ENCODE peak calls at places on chromosomes 2 and 18, in five cellular contexts. R is ovary; K is CD4-positive, alpha-beta T cell; Q is A673; J is brain microvascular endothelial cell. Z is an unnamed sample. For H3K27me3, the result is how much of the 10 kb centered on the place peaks cover.

GRCh38 chr2:46850742-46851141 is 64.9 kb downstream of the MCFD2 start:
- DNase-seq in R (peak), K (no peak), Q (no peak), J (peak), Z (no peak)

GRCh38 chr2:69271831-69272257 is 115.2 kb downstream of the GFPT1 start:
- DNase-seq in R (no peak), K (no peak), Q (no peak), J (no peak), Z (no peak)

GRCh38 chr2:74985983-74986382 is 27.5 kb downstream of the POLE4 start:
- DNase-seq in R (no peak), K (no peak), Q (no peak), J (no peak), Z (no peak)

GRCh38 chr2:58640042-58640441 is 398.9 kb upstream of the FANCL start:
- DNase-seq in R (no peak), K (no peak), Q (no peak), J (no peak), Z (no peak)

GRCh38 chr18:26089247-26090129 is 925 bp downstream of the SS18 start:
- DNase-seq in R (no peak), K (no peak), Q (peak), J (peak), Z (no peak)

GRCh38 chr2:5473596-5473995 is 218.6 kb upstream of the SOX11 start:
- DNase-seq in R (no peak), K (no peak), Q (no peak), J (no peak), Z (no peak)

GRCh38 chr2:181036848-181037603 is 56.6 kb downstream of the UBE2E3 start:
- DNase-seq in R (no peak), K (no peak), Q (no peak), J (peak), Z (no peak)

GRCh38 chr2:63159262-63159661 is 108.6 kb downstream of the OTX1 start:
- DNase-seq in R (no peak), K (no peak), Q (no peak), J (no peak), Z (no peak)

GRCh38 chr18:50559750-50560680 is at the start of gene MAPK4:
- DNase-seq in R (peak), K (no peak), Q (peak), J (no peak), Z (no peak)

GRCh38 chr2:10355471-10356458 is 53.1 kb downstream of the HPCAL1 start:
- DNase-seq in R (no peak), K (no peak), Q (no peak), J (no peak), Z (no peak)

GRCh38 chr18:63097198-63097597 is 222.4 kb downstream of the BCL2 start:
- DNase-seq in R (no peak), K (no peak), Q (peak), J (no peak), Z (no peak)

GRCh38 chr18:36411745-36412168 is 114.2 kb downstream of the FHOD3 start:
- DNase-seq in R (no peak), K (no peak), Q (peak), J (peak), Z (no peak)

GRCh38 chr2:5694016-5694690 is 2.0 kb downstream of the SOX11 start:
- DNase-seq in R (no peak), K (no peak), Q (peak), J (no peak), Z (no peak)

GRCh38 chr2:164190700-164191099 is 430.6 kb downstream of the GRB14 start:
- DNase-seq in R (no peak), K (no peak), Q (no peak), J (no peak), Z (no peak)

GRCh38 chr2:117786520-117786919 is 28.0 kb upstream of the DDX18 start:
- DNase-seq in R (no peak), K (no peak), Q (no peak), J (no peak), Z (no peak)
- H3K27ac ChIP-seq in R (no peak), K (no peak), Q (no peak), J (no peak), Z (no peak)

DNA sequence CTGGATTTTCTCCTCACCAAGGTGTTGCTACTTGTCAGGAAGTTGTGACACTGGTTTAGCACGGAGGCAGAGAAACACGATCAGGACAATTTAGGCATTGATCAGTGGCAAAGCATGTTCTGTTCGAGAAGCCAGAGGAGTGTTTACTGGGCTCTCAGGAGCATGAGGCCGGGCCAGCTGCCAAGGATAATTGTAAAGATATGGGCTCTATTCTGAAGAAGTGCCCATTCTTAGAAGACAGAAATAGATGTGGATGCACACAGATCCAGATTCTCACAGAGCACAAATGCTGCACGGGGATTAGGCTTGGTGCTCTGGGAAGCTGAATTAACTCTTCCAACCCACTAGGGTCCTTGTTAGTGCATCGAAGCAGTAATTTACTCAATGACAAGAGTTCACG is 16.2 kb downstream of the AFF3 start:
- DNase-seq in R (no peak), K (no peak), Q (no peak), J (peak), Z (no peak)
- H3K27me3 ChIP-seq in R (under half), K (under half), Q (under half), J (under half), Z (under half)

DNA sequence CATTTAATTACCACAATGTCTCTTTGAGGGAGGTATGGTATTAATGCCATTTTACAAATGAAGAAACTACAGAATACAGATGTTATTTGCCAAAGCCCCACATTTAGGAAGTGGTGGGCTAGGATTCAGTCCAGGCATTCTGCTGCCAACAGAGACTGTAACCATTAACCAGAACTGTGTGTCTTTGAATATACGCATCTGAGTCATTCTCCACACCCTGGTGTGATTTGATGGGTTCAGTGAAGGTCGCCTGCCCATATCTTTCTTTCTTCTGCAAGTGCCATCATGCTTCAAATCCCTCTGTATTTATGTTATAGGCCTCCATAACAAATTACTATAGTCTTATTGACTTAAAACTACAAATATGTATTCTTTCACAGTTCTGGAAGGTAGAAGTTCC is 479.0 kb upstream of the DCC start:
- DNase-seq in R (no peak), K (no peak), Q (no peak), J (no peak), Z (no peak)
- H3K27ac ChIP-seq in R (no peak), K (no peak), Q (no peak), J (no peak), Z (no peak)

GRCh38 chr18:10557085-10557677 is 31.4 kb downstream of the NAPG start:
- DNase-seq in R (no peak), K (no peak), Q (no peak), J (no peak), Z (no peak)

GRCh38 chr18:10558243-10558966 is 32.6 kb downstream of the NAPG start:
- DNase-seq in R (no peak), K (no peak), Q (no peak), J (no peak), Z (no peak)

GRCh38 chr18:10560457-10561045 is 34.7 kb downstream of the NAPG start:
- DNase-seq in R (peak), K (peak), Q (peak), J (peak), Z (peak)

GRCh38 chr18:10558967-10559298 is 33.1 kb downstream of the NAPG start:
- DNase-seq in R (no peak), K (no peak), Q (no peak), J (no peak), Z (no peak)

GRCh38 chr18:10559566-10560456 is 34.0 kb downstream of the NAPG start:
- DNase-seq in R (no peak), K (no peak), Q (peak), J (no peak), Z (no peak)
- H3K27me3 ChIP-seq in R (under half), K (under half), Q (under half), J (under half), Z (under half)

DNA sequence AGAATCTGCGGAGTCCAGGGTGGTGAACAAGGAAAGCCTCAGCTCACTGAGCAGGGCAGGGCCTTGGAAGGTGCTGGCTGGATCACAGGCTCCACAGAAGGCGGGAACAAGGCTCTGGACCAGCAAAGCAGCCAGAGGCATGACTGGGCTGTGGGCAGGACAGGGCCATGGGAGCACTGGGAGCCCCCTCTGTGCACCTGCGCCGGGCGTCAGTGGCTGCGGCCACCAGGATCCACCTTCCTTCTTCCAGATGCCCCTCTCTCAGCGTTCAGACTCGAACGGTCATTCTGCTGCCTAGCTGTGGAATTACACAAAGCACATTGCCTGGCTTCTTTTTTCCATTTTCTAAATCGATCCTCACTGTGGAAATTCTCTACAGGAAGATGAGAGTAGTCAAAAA is 621.2 kb downstream of the GALR1 start:
- DNase-seq in R (no peak), K (no peak), Q (no peak), J (no peak), Z (no peak)
- H3K27ac ChIP-seq in R (no peak), K (no peak), Q (no peak), J (no peak), Z (no peak)

GRCh38 chr18:354456-354855 is 86.6 kb upstream of the THOC1 start:
- DNase-seq in R (no peak), K (no peak), Q (no peak), J (no peak), Z (no peak)

GRCh38 chr18:354003-354402 is 86.2 kb upstream of the THOC1 start:
- DNase-seq in R (no peak), K (no peak), Q (no peak), J (no peak), Z (no peak)

GRCh38 chr18:350953-351572 is 83.2 kb upstream of the THOC1 start:
- DNase-seq in R (no peak), K (no peak), Q (no peak), J (no peak), Z (no peak)

GRCh38 chr18:356763-357162 is 88.9 kb upstream of the THOC1 start:
- DNase-seq in R (no peak), K (no peak), Q (no peak), J (no peak), Z (no peak)

GRCh38 chr18:355678-356077 is 87.8 kb upstream of the THOC1 start:
- DNase-seq in R (no peak), K (no peak), Q (no peak), J (no peak), Z (no peak)
- H3K27me3 ChIP-seq in R (under half), K (under half), Q (under half), J (under half), Z (under half)

GRCh38 chr2:223052710-223053261 is 796 bp downstream of the KCNE4 start:
- DNase-seq in R (no peak), K (no peak), Q (peak), J (no peak), Z (no peak)
- H3K27ac ChIP-seq in R (peak), K (no peak), Q (peak), J (peak), Z (peak)

DNA sequence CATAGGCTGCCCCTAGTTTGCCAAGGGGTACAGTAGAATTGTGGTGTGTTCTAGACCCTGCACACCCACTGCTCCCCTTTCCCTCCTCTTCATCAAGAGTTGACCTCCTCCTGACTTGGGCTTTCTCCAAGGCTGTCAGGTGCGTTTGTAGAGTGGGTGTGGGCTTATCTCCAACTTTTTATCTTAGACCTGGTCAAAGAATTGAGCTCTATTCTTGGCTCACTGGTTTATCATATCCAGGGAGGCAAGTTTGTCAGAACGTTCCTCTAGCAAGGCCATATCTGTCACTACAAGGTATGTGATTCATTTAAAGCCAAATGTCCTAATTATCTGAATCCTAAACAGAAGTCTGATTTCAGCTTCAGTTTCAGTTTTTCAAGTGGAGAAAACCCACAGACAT is 117.2 kb upstream of the MGAT5 start:
- DNase-seq in R (no peak), K (no peak), Q (no peak), J (no peak), Z (no peak)
- H3K27me3 ChIP-seq in R (under half), K (under half), Q (under half), J (under half), Z (under half)